ENCODE peak calls at places on chromosomes 1 and 21, in four cellular contexts. One of them, this sample, is unnamed.

GRCh38 chr21:38277501-38278111 is 20.8 kb downstream of the KCNJ15 start:
- DNase-seq in transverse colon: no peak
- DNase-seq in astrocyte of the cerebellum: peak
- DNase-seq in heart right ventricle: no peak
- DNase-seq in this sample: peak

GRCh38 chr1:150791587-150791986 is 16.5 kb downstream of the CTSK start:
- DNase-seq in transverse colon: no peak
- DNase-seq in astrocyte of the cerebellum: no peak
- DNase-seq in heart right ventricle: no peak
- DNase-seq in this sample: no peak

GRCh38 chr1:153903841-153904455 is 18.8 kb downstream of the GATAD2B start:
- DNase-seq in transverse colon: no peak
- DNase-seq in astrocyte of the cerebellum: no peak
- DNase-seq in heart right ventricle: no peak
- DNase-seq in this sample: no peak

GRCh38 chr1:200739499-200740290 is 1.0 kb downstream of the CAMSAP2 start:
- DNase-seq in transverse colon: peak
- DNase-seq in astrocyte of the cerebellum: peak
- DNase-seq in heart right ventricle: peak
- DNase-seq in this sample: no peak

GRCh38 chr1:26059906-26060305 is 7.5 kb downstream of the TRIM63 start:
- DNase-seq in transverse colon: no peak
- DNase-seq in astrocyte of the cerebellum: no peak
- DNase-seq in heart right ventricle: no peak
- DNase-seq in this sample: no peak

GRCh38 chr1:41810446-41810845 is 108.3 kb downstream of the HIVEP3 start:
- DNase-seq in transverse colon: no peak
- DNase-seq in astrocyte of the cerebellum: peak
- DNase-seq in heart right ventricle: no peak
- DNase-seq in this sample: no peak

GRCh38 chr1:244969355-244970235 is 105.3 kb upstream of the HNRNPU start:
- DNase-seq in transverse colon: peak
- DNase-seq in astrocyte of the cerebellum: peak
- DNase-seq in heart right ventricle: peak
- DNase-seq in this sample: peak

GRCh38 chr21:44431300-44431699 is 24.0 kb upstream of the LRRC3 start:
- DNase-seq in transverse colon: no peak
- DNase-seq in astrocyte of the cerebellum: no peak
- DNase-seq in heart right ventricle: no peak
- DNase-seq in this sample: no peak

GRCh38 chr1:159828916-159829634 is 2.4 kb downstream of the SLAMF8 start:
- DNase-seq in transverse colon: peak
- DNase-seq in astrocyte of the cerebellum: no peak
- DNase-seq in heart right ventricle: peak
- DNase-seq in this sample: no peak

GRCh38 chr1:39124282-39124681 is 80.2 kb upstream of the MACF1 start:
- DNase-seq in transverse colon: no peak
- DNase-seq in astrocyte of the cerebellum: no peak
- DNase-seq in heart right ventricle: no peak
- DNase-seq in this sample: no peak

GRCh38 chr1:3483801-3484444 is 29.5 kb downstream of the ARHGEF16 start:
- DNase-seq in transverse colon: peak
- DNase-seq in astrocyte of the cerebellum: no peak
- DNase-seq in heart right ventricle: peak
- DNase-seq in this sample: no peak

GRCh38 chr1:116193768-116194167 is 82.6 kb downstream of the MAB21L3 start:
- DNase-seq in transverse colon: no peak
- DNase-seq in astrocyte of the cerebellum: no peak
- DNase-seq in heart right ventricle: no peak
- DNase-seq in this sample: no peak

GRCh38 chr1:38789498-38790169 is 69.9 kb downstream of the RRAGC start:
- DNase-seq in transverse colon: no peak
- DNase-seq in astrocyte of the cerebellum: no peak
- DNase-seq in heart right ventricle: no peak
- DNase-seq in this sample: no peak

GRCh38 chr21:42214081-42214750 is 4.7 kb upstream of the ABCG1 start:
- DNase-seq in transverse colon: no peak
- DNase-seq in astrocyte of the cerebellum: no peak
- DNase-seq in heart right ventricle: no peak
- DNase-seq in this sample: no peak

GRCh38 chr1:45473302-45473701 is 17.7 kb downstream of the TESK2 start:
- DNase-seq in transverse colon: no peak
- DNase-seq in astrocyte of the cerebellum: no peak
- DNase-seq in heart right ventricle: no peak
- DNase-seq in this sample: no peak

GRCh38 chr1:230825061-230825803 is 43.1 kb downstream of the C1orf198 start:
- DNase-seq in transverse colon: no peak
- DNase-seq in astrocyte of the cerebellum: peak
- DNase-seq in heart right ventricle: no peak
- DNase-seq in this sample: peak
- H3K4me3 ChIP-seq in transverse colon: no peak
- H3K4me3 ChIP-seq in astrocyte of the cerebellum: no peak
- H3K4me3 ChIP-seq in heart right ventricle: no peak
- H3K4me3 ChIP-seq in this sample: no peak

GRCh38 chr1:226943927-226944326 is 3.8 kb downstream of the COQ8A start:
- DNase-seq in transverse colon: no peak
- DNase-seq in astrocyte of the cerebellum: no peak
- DNase-seq in heart right ventricle: no peak
- DNase-seq in this sample: no peak
- H3K4me3 ChIP-seq in transverse colon: no peak
- H3K4me3 ChIP-seq in astrocyte of the cerebellum: no peak
- H3K4me3 ChIP-seq in heart right ventricle: no peak
- H3K4me3 ChIP-seq in this sample: no peak

GRCh38 chr1:206083750-206084149 is 30.8 kb downstream of the RHEX start:
- DNase-seq in transverse colon: no peak
- DNase-seq in astrocyte of the cerebellum: no peak
- DNase-seq in heart right ventricle: no peak
- DNase-seq in this sample: no peak

GRCh38 chr1:206079130-206079529 is 26.2 kb downstream of the RHEX start:
- DNase-seq in transverse colon: no peak
- DNase-seq in astrocyte of the cerebellum: no peak
- DNase-seq in heart right ventricle: no peak
- DNase-seq in this sample: no peak

GRCh38 chr1:206082831-206083695 is 30.1 kb downstream of the RHEX start:
- DNase-seq in transverse colon: no peak
- DNase-seq in astrocyte of the cerebellum: no peak
- DNase-seq in heart right ventricle: no peak
- DNase-seq in this sample: no peak

GRCh38 chr1:206080421-206080820 is 27.4 kb downstream of the RHEX start:
- DNase-seq in transverse colon: no peak
- DNase-seq in astrocyte of the cerebellum: no peak
- DNase-seq in heart right ventricle: no peak
- DNase-seq in this sample: no peak

DNA sequence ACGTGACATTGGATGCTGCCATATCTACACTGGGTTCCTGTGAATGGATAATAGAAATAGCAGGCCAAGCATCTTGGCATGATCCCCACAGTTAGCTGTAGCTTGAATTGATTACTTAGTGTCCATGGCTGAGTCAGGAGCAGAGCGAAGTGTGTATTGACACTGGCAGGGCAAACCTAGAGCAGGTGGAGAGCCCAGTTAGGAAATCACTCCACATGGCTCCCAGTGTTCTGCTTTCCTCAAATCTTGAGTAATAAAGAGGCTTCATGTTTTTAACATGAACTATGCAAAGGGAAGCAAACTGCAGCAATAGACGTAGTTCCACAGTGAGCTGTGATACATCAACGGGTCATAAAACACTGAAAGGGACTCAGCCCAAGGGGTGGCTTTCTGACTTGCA is 28.8 kb downstream of the RHEX start:
- DNase-seq in transverse colon: no peak
- DNase-seq in astrocyte of the cerebellum: no peak
- DNase-seq in heart right ventricle: no peak
- DNase-seq in this sample: no peak
- H3K4me3 ChIP-seq in transverse colon: no peak
- H3K4me3 ChIP-seq in astrocyte of the cerebellum: no peak
- H3K4me3 ChIP-seq in heart right ventricle: no peak
- H3K4me3 ChIP-seq in this sample: no peak

GRCh38 chr1:233113009-233113712 is 162.8 kb downstream of the NTPCR start:
- DNase-seq in transverse colon: peak
- DNase-seq in astrocyte of the cerebellum: peak
- DNase-seq in heart right ventricle: peak
- DNase-seq in this sample: peak

GRCh38 chr1:233113713-233114028 is 163.3 kb downstream of the NTPCR start:
- DNase-seq in transverse colon: no peak
- DNase-seq in astrocyte of the cerebellum: no peak
- DNase-seq in heart right ventricle: no peak
- DNase-seq in this sample: no peak

GRCh38 chr1:233114860-233115259 is 164.4 kb downstream of the NTPCR start:
- DNase-seq in transverse colon: no peak
- DNase-seq in astrocyte of the cerebellum: no peak
- DNase-seq in heart right ventricle: no peak
- DNase-seq in this sample: no peak

GRCh38 chr1:233112184-233113008 is 162.0 kb downstream of the NTPCR start:
- DNase-seq in transverse colon: no peak
- DNase-seq in astrocyte of the cerebellum: no peak
- DNase-seq in heart right ventricle: no peak
- DNase-seq in this sample: no peak

GRCh38 chr1:233114159-233114558 is 163.7 kb downstream of the NTPCR start:
- DNase-seq in transverse colon: no peak
- DNase-seq in astrocyte of the cerebellum: peak
- DNase-seq in heart right ventricle: no peak
- DNase-seq in this sample: no peak
- H3K4me3 ChIP-seq in transverse colon: no peak
- H3K4me3 ChIP-seq in astrocyte of the cerebellum: no peak
- H3K4me3 ChIP-seq in heart right ventricle: no peak
- H3K4me3 ChIP-seq in this sample: no peak